ENCODE peak calls at places on chromosome 7, in six cellular contexts. D is heart left ventricle, V is HCT116, E is H54, X is lower leg skin, F is breast epithelium. C is an unnamed sample.

GRCh38 chr7:131159961-131160361 is 167.7 kb upstream of the MKLN1 start:
- DNase-seq in X (no peak), F (no peak), D (no peak), V (no peak), E (no peak), C (no peak)

GRCh38 chr7:28075674-28076358 is 104.8 kb downstream of the JAZF1 start:
- DNase-seq in F (no peak), D (no peak), X (no peak), E (no peak), V (no peak), C (no peak)

GRCh38 chr7:36597099-36597773 is 127.1 kb downstream of the AOAH start:
- DNase-seq in X (no peak), E (no peak), D (no peak), F (no peak), V (no peak), C (no peak)

GRCh38 chr7:30561389-30561788 is 33.3 kb upstream of the GARS1 start:
- DNase-seq in D (no peak), E (no peak), V (no peak), X (no peak), F (no peak), C (no peak)

GRCh38 chr7:128783143-128783799 is 7.7 kb upstream of the OPN1SW start:
- DNase-seq in E (peak; percentile 79), X (peak; percentile 75), D (peak; percentile 90), F (no peak), V (peak; percentile 8), C (no peak)

GRCh38 chr7:129642871-129643515 is 31.5 kb downstream of the NRF1 start:
- DNase-seq in F (no peak), E (no peak), V (no peak), X (no peak), D (no peak), C (no peak)

GRCh38 chr7:106563466-106564150 is 97.3 kb downstream of the CCDC71L start:
- DNase-seq in F (no peak), D (no peak), E (no peak), X (no peak), V (no peak), C (no peak)

GRCh38 chr7:23469150-23469960 is 936 bp downstream of the IGF2BP3 start:
- DNase-seq in V (no peak), X (no peak), F (no peak), E (no peak), D (no peak), C (no peak)

GRCh38 chr7:38550881-38551280 is 80.3 kb downstream of the AMPH start:
- DNase-seq in E (no peak), V (no peak), F (no peak), D (no peak), X (no peak), C (no peak)
- TF ChIP-seq POLR2A in E (no peak), V (no peak), F (no peak), D (no peak), X (no peak), C (no peak)

GRCh38 chr7:85004402-85004801 is 182.5 kb downstream of the SEMA3D start:
- DNase-seq in E (peak; percentile 7), V (no peak), F (no peak), X (no peak), D (no peak), C (no peak)
- TF ChIP-seq POLR2A in E (no peak), V (no peak), F (no peak), X (no peak), D (no peak), C (no peak)

GRCh38 chr7:155214328-155214986 is 83.2 kb upstream of the INSIG1 start:
- DNase-seq in D (peak; percentile 23), E (no peak), F (peak; percentile 28), X (no peak), V (no peak), C (no peak)
- TF ChIP-seq POLR2A in D (no peak), E (no peak), F (no peak), X (no peak), V (no peak), C (no peak)

GRCh38 chr7:98479318-98479717 is 78.4 kb upstream of the BAIAP2L1 start:
- DNase-seq in E (no peak), V (no peak), X (no peak), D (no peak), F (no peak), C (no peak)
- TF ChIP-seq POLR2A in E (no peak), V (no peak), X (no peak), D (no peak), F (no peak), C (no peak)

GRCh38 chr7:140327261-140327661 is 71.1 kb downstream of the SLC37A3 start:
- DNase-seq in X (no peak), D (no peak), E (no peak), V (no peak), F (no peak), C (no peak)

GRCh38 chr7:140325600-140325999 is 72.7 kb downstream of the SLC37A3 start:
- DNase-seq in E (no peak), F (no peak), X (no peak), V (no peak), D (no peak), C (no peak)

GRCh38 chr7:140324714-140325113 is 73.6 kb downstream of the SLC37A3 start:
- DNase-seq in F (no peak), V (no peak), E (no peak), X (no peak), D (no peak), C (no peak)

GRCh38 chr7:140326116-140326928 is 72.0 kb downstream of the SLC37A3 start:
- DNase-seq in D (peak; percentile 51), E (peak; percentile 56), F (peak; percentile 52), V (no peak), X (peak; percentile 91), C (no peak)

DNA sequence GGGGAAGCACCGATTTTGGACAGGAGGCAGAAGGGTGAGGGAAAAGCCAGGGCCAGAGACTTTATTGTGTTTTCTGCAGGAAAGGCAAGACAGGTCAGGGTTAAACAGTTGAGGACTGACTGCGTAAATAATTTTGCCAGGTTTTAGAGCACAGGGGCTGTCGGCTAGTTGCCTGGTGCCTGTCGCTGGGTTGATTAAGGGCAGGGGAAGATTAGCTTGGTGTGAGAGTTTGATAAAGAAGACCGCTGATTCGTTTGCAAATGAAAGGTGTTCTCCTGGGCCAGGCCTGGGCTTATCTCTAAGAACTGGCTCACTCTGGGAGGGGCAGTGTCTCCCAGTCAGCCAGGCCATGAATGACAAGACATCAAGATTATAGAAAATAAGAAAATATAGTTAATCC is 75.6 kb downstream of the SLC37A3 start:
- DNase-seq in V (no peak), D (no peak), F (no peak), X (no peak), E (no peak), C (no peak)
- TF ChIP-seq POLR2A in V (no peak), D (no peak), F (no peak), X (no peak), E (no peak), C (no peak)

GRCh38 chr7:69837387-69838068 is 239.3 kb downstream of the AUTS2 start:
- DNase-seq in D (no peak), X (no peak), E (no peak), F (no peak), V (no peak), C (no peak)

GRCh38 chr7:69844264-69844868 is 246.1 kb downstream of the AUTS2 start:
- DNase-seq in V (no peak), D (no peak), E (no peak), F (no peak), X (no peak), C (no peak)

GRCh38 chr7:69843653-69844052 is 245.4 kb downstream of the AUTS2 start:
- DNase-seq in D (no peak), V (no peak), X (no peak), E (no peak), F (no peak), C (no peak)

GRCh38 chr7:69839782-69840181 is 241.5 kb downstream of the AUTS2 start:
- DNase-seq in F (no peak), D (no peak), V (no peak), E (no peak), X (no peak), C (no peak)

GRCh38 chr7:69840248-69840647 is 242.0 kb downstream of the AUTS2 start:
- DNase-seq in F (no peak), E (no peak), D (no peak), X (no peak), V (no peak), C (no peak)
- TF ChIP-seq POLR2A in F (no peak), E (no peak), D (no peak), X (no peak), V (no peak), C (no peak)

DNA sequence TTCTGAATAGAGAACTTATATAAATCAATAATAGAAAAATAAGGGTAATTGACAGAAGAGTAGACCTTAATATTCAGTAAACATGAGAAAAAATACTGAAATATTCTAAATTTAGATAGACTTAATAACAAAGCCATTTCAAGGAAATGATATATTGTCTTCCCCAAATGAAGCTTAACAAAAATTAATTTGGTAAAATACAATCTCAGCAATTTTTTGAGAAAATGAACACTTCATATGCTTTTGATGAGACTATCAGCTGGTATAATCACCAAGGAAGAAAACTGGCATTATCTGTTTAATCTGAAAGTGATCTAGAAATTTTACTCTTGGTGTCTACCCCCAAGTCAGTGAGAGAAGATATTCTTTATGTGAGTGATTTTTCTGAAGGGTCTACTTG is 1.7 kb upstream of the FAM237B start:
- DNase-seq in V (no peak), F (no peak), E (no peak), D (no peak), X (no peak), C (no peak)
- TF ChIP-seq POLR2A in V (no peak), F (no peak), E (no peak), D (no peak), X (no peak), C (no peak)

DNA sequence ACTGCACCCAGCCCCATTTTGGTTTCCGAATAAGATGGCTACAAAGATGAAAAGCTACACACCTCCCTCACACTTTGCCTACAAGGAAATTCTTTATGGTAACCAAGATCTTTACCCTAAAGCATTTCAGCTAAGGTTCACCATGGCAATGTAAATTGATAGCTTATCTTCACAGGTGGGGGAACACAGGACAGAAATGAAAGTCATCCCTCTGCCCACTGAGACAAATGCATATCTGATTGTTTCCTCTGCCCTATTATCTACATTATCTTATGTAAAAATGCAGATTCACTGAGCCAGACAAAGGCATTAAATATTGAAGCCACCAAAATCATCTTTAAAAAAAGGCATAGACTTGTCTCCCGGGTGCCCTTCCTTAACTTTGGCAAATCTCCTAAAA is 3.2 kb upstream of the TMEM139 start:
- DNase-seq in V (no peak), X (no peak), E (no peak), D (no peak), F (no peak), C (no peak)
- TF ChIP-seq POLR2A in V (no peak), X (no peak), E (no peak), D (no peak), F (no peak), C (no peak)